ENCODE peak calls at places on chromosomes 6 and 20, in six cellular contexts. B is ovary; J is kidney tubule cell; W is NCI-H1105; L is stimulated activated CD4-positive, alpha-beta T cell treated with anti-CD3 and anti-CD28 coated beads, Interleukin-1b, Interleukin-23, amount 100 ng/mL, for 24 hours; C is cerebellar cortex. A is an unnamed sample.

GRCh38 chr6:48859562-48859961 is 603.5 kb downstream of the MMUT start:
- DNase-seq in W (no peak), J (no peak), B (no peak), C (no peak), L (no peak), A (no peak)

GRCh38 chr6:11413728-11414127 is 123.8 kb upstream of the TMEM170B start:
- DNase-seq in B (no peak), W (no peak), J (peak), L (no peak), C (no peak), A (no peak)

GRCh38 chr6:131694832-131695426 is 6.3 kb downstream of the OR2A4 start:
- DNase-seq in B (peak), W (peak), C (peak), L (no peak), J (peak), A (no peak)

GRCh38 chr6:39432311-39433025 is 110.0 kb upstream of the KCNK16 start:
- DNase-seq in J (peak), W (no peak), L (no peak), C (no peak), B (no peak), A (no peak)

GRCh38 chr20:59002388-59002787 is 4.7 kb downstream of the CTSZ start:
- DNase-seq in B (no peak), J (no peak), W (no peak), C (no peak), L (no peak), A (no peak)

GRCh38 chr6:31663087-31663960 is 1.5 kb downstream of the GPANK1 start:
- DNase-seq in B (no peak), L (no peak), W (no peak), C (no peak), J (no peak), A (no peak)

GRCh38 chr6:5930968-5931367 is 75.8 kb downstream of the NRN1 start:
- DNase-seq in L (no peak), W (no peak), B (no peak), J (no peak), C (no peak), A (no peak)

GRCh38 chr6:12523726-12524125 is 192.8 kb upstream of the PHACTR1 start:
- DNase-seq in J (no peak), L (no peak), C (no peak), B (no peak), W (no peak), A (no peak)

GRCh38 chr20:41078329-41078728 is 49.7 kb downstream of the TOP1 start:
- DNase-seq in L (no peak), J (peak), B (no peak), C (no peak), W (no peak), A (no peak)

GRCh38 chr20:46715292-46715756 is 5.9 kb downstream of the SLC2A10 start:
- DNase-seq in B (peak), L (no peak), W (no peak), J (peak), C (no peak), A (peak)

GRCh38 chr6:40822619-40823018 is 216.4 kb downstream of the UNC5CL start:
- DNase-seq in W (no peak), L (no peak), J (no peak), B (no peak), C (no peak), A (no peak)

GRCh38 chr20:16966276-16966880 is 218.2 kb downstream of the OTOR start:
- DNase-seq in B (no peak), W (no peak), C (no peak), L (no peak), J (peak), A (no peak)

GRCh38 chr6:143564484-143565017 is 53.0 kb upstream of the FUCA2 start:
- DNase-seq in C (no peak), J (no peak), W (no peak), B (no peak), L (no peak), A (no peak)

GRCh38 chr20:46253391-46253790 is 54.9 kb downstream of the CDH22 start:
- DNase-seq in C (peak), L (no peak), J (peak), W (no peak), B (no peak), A (no peak)